ENCODE peak calls at places on chromosomes 13 and 19, in six cellular contexts. One of them, this sample, is unnamed.

GRCh38 chr13:106917024-106917491 is 349.1 kb upstream of the ARGLU1 start:
- DNase-seq in H54: no peak
- DNase-seq in stimulated activated CD8-positive, alpha-beta memory T cell treated with anti-CD3 and anti-CD28 coated beads, Interleukin-4, amount 100 ng/mL, for 4 hours: no peak
- DNase-seq in gastrocnemius medialis: no peak
- DNase-seq in activated naive CD4-positive, alpha-beta T cell treated with anti-CD3 and anti-CD28 coated beads, Interleukin-2, amount 50 U/mL, for 16 hours: no peak
- DNase-seq in fibroblast of the conjunctiva: no peak
- DNase-seq in this sample: no peak

GRCh38 chr13:23960566-23961156 is 63.4 kb upstream of the C1QTNF9B start:
- DNase-seq in gastrocnemius medialis: no peak
- DNase-seq in activated naive CD4-positive, alpha-beta T cell treated with anti-CD3 and anti-CD28 coated beads, Interleukin-2, amount 50 U/mL, for 16 hours: no peak
- DNase-seq in stimulated activated CD8-positive, alpha-beta memory T cell treated with anti-CD3 and anti-CD28 coated beads, Interleukin-4, amount 100 ng/mL, for 4 hours: no peak
- DNase-seq in fibroblast of the conjunctiva: peak
- DNase-seq in H54: no peak
- DNase-seq in this sample: no peak

GRCh38 chr19:47511681-47512080 is 3.2 kb downstream of the NAPA start:
- DNase-seq in fibroblast of the conjunctiva: peak
- DNase-seq in activated naive CD4-positive, alpha-beta T cell treated with anti-CD3 and anti-CD28 coated beads, Interleukin-2, amount 50 U/mL, for 16 hours: no peak
- DNase-seq in stimulated activated CD8-positive, alpha-beta memory T cell treated with anti-CD3 and anti-CD28 coated beads, Interleukin-4, amount 100 ng/mL, for 4 hours: no peak
- DNase-seq in gastrocnemius medialis: peak
- DNase-seq in H54: no peak
- DNase-seq in this sample: no peak

GRCh38 chr13:79837741-79838450 is 356.9 kb downstream of the NDFIP2 start:
- DNase-seq in gastrocnemius medialis: no peak
- DNase-seq in stimulated activated CD8-positive, alpha-beta memory T cell treated with anti-CD3 and anti-CD28 coated beads, Interleukin-4, amount 100 ng/mL, for 4 hours: no peak
- DNase-seq in fibroblast of the conjunctiva: no peak
- DNase-seq in activated naive CD4-positive, alpha-beta T cell treated with anti-CD3 and anti-CD28 coated beads, Interleukin-2, amount 50 U/mL, for 16 hours: no peak
- DNase-seq in H54: peak
- DNase-seq in this sample: no peak

GRCh38 chr13:67369895-67370660 is 139.9 kb upstream of the PCDH9 start:
- DNase-seq in H54: no peak
- DNase-seq in stimulated activated CD8-positive, alpha-beta memory T cell treated with anti-CD3 and anti-CD28 coated beads, Interleukin-4, amount 100 ng/mL, for 4 hours: no peak
- DNase-seq in fibroblast of the conjunctiva: peak
- DNase-seq in gastrocnemius medialis: no peak
- DNase-seq in activated naive CD4-positive, alpha-beta T cell treated with anti-CD3 and anti-CD28 coated beads, Interleukin-2, amount 50 U/mL, for 16 hours: no peak
- DNase-seq in this sample: no peak

GRCh38 chr19:51927859-51928258 is 587 bp downstream of the ZNF613 start:
- DNase-seq in stimulated activated CD8-positive, alpha-beta memory T cell treated with anti-CD3 and anti-CD28 coated beads, Interleukin-4, amount 100 ng/mL, for 4 hours: no peak
- DNase-seq in H54: no peak
- DNase-seq in gastrocnemius medialis: no peak
- DNase-seq in fibroblast of the conjunctiva: no peak
- DNase-seq in activated naive CD4-positive, alpha-beta T cell treated with anti-CD3 and anti-CD28 coated beads, Interleukin-2, amount 50 U/mL, for 16 hours: no peak
- DNase-seq in this sample: no peak

GRCh38 chr13:96511587-96511986 is 421.7 kb downstream of the HS6ST3 start:
- DNase-seq in stimulated activated CD8-positive, alpha-beta memory T cell treated with anti-CD3 and anti-CD28 coated beads, Interleukin-4, amount 100 ng/mL, for 4 hours: no peak
- DNase-seq in fibroblast of the conjunctiva: no peak
- DNase-seq in gastrocnemius medialis: no peak
- DNase-seq in activated naive CD4-positive, alpha-beta T cell treated with anti-CD3 and anti-CD28 coated beads, Interleukin-2, amount 50 U/mL, for 16 hours: no peak
- DNase-seq in H54: no peak
- DNase-seq in this sample: no peak

GRCh38 chr13:27954406-27954851 is 14.7 kb downstream of the CDX2 start:
- DNase-seq in stimulated activated CD8-positive, alpha-beta memory T cell treated with anti-CD3 and anti-CD28 coated beads, Interleukin-4, amount 100 ng/mL, for 4 hours: no peak
- DNase-seq in fibroblast of the conjunctiva: no peak
- DNase-seq in H54: no peak
- DNase-seq in activated naive CD4-positive, alpha-beta T cell treated with anti-CD3 and anti-CD28 coated beads, Interleukin-2, amount 50 U/mL, for 16 hours: no peak
- DNase-seq in gastrocnemius medialis: no peak
- DNase-seq in this sample: no peak

GRCh38 chr19:16233836-16234551 is 36.3 kb downstream of the AP1M1 start:
- DNase-seq in H54: no peak
- DNase-seq in activated naive CD4-positive, alpha-beta T cell treated with anti-CD3 and anti-CD28 coated beads, Interleukin-2, amount 50 U/mL, for 16 hours: no peak
- DNase-seq in stimulated activated CD8-positive, alpha-beta memory T cell treated with anti-CD3 and anti-CD28 coated beads, Interleukin-4, amount 100 ng/mL, for 4 hours: no peak
- DNase-seq in gastrocnemius medialis: no peak
- DNase-seq in fibroblast of the conjunctiva: no peak
- DNase-seq in this sample: no peak

GRCh38 chr13:80921556-80921955 is 580.6 kb upstream of the SPRY2 start:
- DNase-seq in fibroblast of the conjunctiva: peak
- DNase-seq in activated naive CD4-positive, alpha-beta T cell treated with anti-CD3 and anti-CD28 coated beads, Interleukin-2, amount 50 U/mL, for 16 hours: no peak
- DNase-seq in H54: no peak
- DNase-seq in gastrocnemius medialis: no peak
- DNase-seq in stimulated activated CD8-positive, alpha-beta memory T cell treated with anti-CD3 and anti-CD28 coated beads, Interleukin-4, amount 100 ng/mL, for 4 hours: no peak
- DNase-seq in this sample: no peak

GRCh38 chr13:62879071-62879470 is 1463.4 kb upstream of the PCDH20 start:
- DNase-seq in H54: peak
- DNase-seq in stimulated activated CD8-positive, alpha-beta memory T cell treated with anti-CD3 and anti-CD28 coated beads, Interleukin-4, amount 100 ng/mL, for 4 hours: no peak
- DNase-seq in fibroblast of the conjunctiva: peak
- DNase-seq in activated naive CD4-positive, alpha-beta T cell treated with anti-CD3 and anti-CD28 coated beads, Interleukin-2, amount 50 U/mL, for 16 hours: no peak
- DNase-seq in gastrocnemius medialis: no peak
- DNase-seq in this sample: no peak

GRCh38 chr19:13022859-13023636 is 27.8 kb downstream of the NFIX start:
- DNase-seq in fibroblast of the conjunctiva: peak
- DNase-seq in stimulated activated CD8-positive, alpha-beta memory T cell treated with anti-CD3 and anti-CD28 coated beads, Interleukin-4, amount 100 ng/mL, for 4 hours: no peak
- DNase-seq in gastrocnemius medialis: peak
- DNase-seq in activated naive CD4-positive, alpha-beta T cell treated with anti-CD3 and anti-CD28 coated beads, Interleukin-2, amount 50 U/mL, for 16 hours: no peak
- DNase-seq in H54: peak
- DNase-seq in this sample: peak

GRCh38 chr13:34224877-34225276 is 406.9 kb downstream of the RFC3 start:
- DNase-seq in activated naive CD4-positive, alpha-beta T cell treated with anti-CD3 and anti-CD28 coated beads, Interleukin-2, amount 50 U/mL, for 16 hours: no peak
- DNase-seq in fibroblast of the conjunctiva: no peak
- DNase-seq in gastrocnemius medialis: no peak
- DNase-seq in stimulated activated CD8-positive, alpha-beta memory T cell treated with anti-CD3 and anti-CD28 coated beads, Interleukin-4, amount 100 ng/mL, for 4 hours: no peak
- DNase-seq in H54: no peak
- DNase-seq in this sample: no peak

GRCh38 chr13:112248909-112249592 is 127.1 kb upstream of the SPACA7 start:
- DNase-seq in fibroblast of the conjunctiva: no peak
- DNase-seq in H54: no peak
- DNase-seq in activated naive CD4-positive, alpha-beta T cell treated with anti-CD3 and anti-CD28 coated beads, Interleukin-2, amount 50 U/mL, for 16 hours: no peak
- DNase-seq in stimulated activated CD8-positive, alpha-beta memory T cell treated with anti-CD3 and anti-CD28 coated beads, Interleukin-4, amount 100 ng/mL, for 4 hours: no peak
- DNase-seq in gastrocnemius medialis: no peak
- DNase-seq in this sample: no peak

GRCh38 chr19:4647676-4648644 is 8.6 kb downstream of the TNFAIP8L1 start:
- DNase-seq in activated naive CD4-positive, alpha-beta T cell treated with anti-CD3 and anti-CD28 coated beads, Interleukin-2, amount 50 U/mL, for 16 hours: no peak
- DNase-seq in fibroblast of the conjunctiva: no peak
- DNase-seq in gastrocnemius medialis: peak
- DNase-seq in stimulated activated CD8-positive, alpha-beta memory T cell treated with anti-CD3 and anti-CD28 coated beads, Interleukin-4, amount 100 ng/mL, for 4 hours: no peak
- DNase-seq in H54: no peak
- DNase-seq in this sample: no peak

GRCh38 chr13:69817333-69817732 is 290.3 kb upstream of the ATXN8OS start:
- DNase-seq in gastrocnemius medialis: no peak
- DNase-seq in fibroblast of the conjunctiva: no peak
- DNase-seq in activated naive CD4-positive, alpha-beta T cell treated with anti-CD3 and anti-CD28 coated beads, Interleukin-2, amount 50 U/mL, for 16 hours: no peak
- DNase-seq in stimulated activated CD8-positive, alpha-beta memory T cell treated with anti-CD3 and anti-CD28 coated beads, Interleukin-4, amount 100 ng/mL, for 4 hours: no peak
- DNase-seq in H54: no peak
- DNase-seq in this sample: no peak

GRCh38 chr13:44011036-44011435 is 131.3 kb downstream of the LACC1 start:
- DNase-seq in H54: peak
- DNase-seq in fibroblast of the conjunctiva: no peak
- DNase-seq in activated naive CD4-positive, alpha-beta T cell treated with anti-CD3 and anti-CD28 coated beads, Interleukin-2, amount 50 U/mL, for 16 hours: no peak
- DNase-seq in stimulated activated CD8-positive, alpha-beta memory T cell treated with anti-CD3 and anti-CD28 coated beads, Interleukin-4, amount 100 ng/mL, for 4 hours: no peak
- DNase-seq in gastrocnemius medialis: no peak
- DNase-seq in this sample: no peak

GRCh38 chr19:10861118-10861651 is 10.2 kb upstream of the CARM1 start:
- DNase-seq in activated naive CD4-positive, alpha-beta T cell treated with anti-CD3 and anti-CD28 coated beads, Interleukin-2, amount 50 U/mL, for 16 hours: peak
- DNase-seq in stimulated activated CD8-positive, alpha-beta memory T cell treated with anti-CD3 and anti-CD28 coated beads, Interleukin-4, amount 100 ng/mL, for 4 hours: no peak
- DNase-seq in fibroblast of the conjunctiva: no peak
- DNase-seq in H54: no peak
- DNase-seq in gastrocnemius medialis: no peak
- DNase-seq in this sample: peak

GRCh38 chr19:51166846-51167490 is 24.9 kb downstream of the SIGLEC7 start:
- DNase-seq in fibroblast of the conjunctiva: no peak
- DNase-seq in gastrocnemius medialis: no peak
- DNase-seq in stimulated activated CD8-positive, alpha-beta memory T cell treated with anti-CD3 and anti-CD28 coated beads, Interleukin-4, amount 100 ng/mL, for 4 hours: peak
- DNase-seq in activated naive CD4-positive, alpha-beta T cell treated with anti-CD3 and anti-CD28 coated beads, Interleukin-2, amount 50 U/mL, for 16 hours: no peak
- DNase-seq in H54: no peak
- DNase-seq in this sample: no peak

GRCh38 chr13:40101708-40102359 is 446.4 kb downstream of the COG6 start:
- DNase-seq in gastrocnemius medialis: no peak
- DNase-seq in stimulated activated CD8-positive, alpha-beta memory T cell treated with anti-CD3 and anti-CD28 coated beads, Interleukin-4, amount 100 ng/mL, for 4 hours: no peak
- DNase-seq in fibroblast of the conjunctiva: no peak
- DNase-seq in activated naive CD4-positive, alpha-beta T cell treated with anti-CD3 and anti-CD28 coated beads, Interleukin-2, amount 50 U/mL, for 16 hours: peak
- DNase-seq in H54: no peak
- DNase-seq in this sample: no peak